ENCODE peak calls at places on chromosomes 13 and 19, in four cellular contexts. M, F, B and G are unnamed samples.
A peak's percentile ranks its signal among the peaks of the same experiment; 100 is the strongest.

GRCh38 chr13:112688560-112689497 is 1.0 kb upstream of the ATP11A start:
- DNase-seq in M (peak; percentile 10), F (no peak), B (peak; percentile 47), G (peak; percentile 65)

GRCh38 chr19:16661480-16662034 is 618 bp downstream of the TMEM38A start:
- DNase-seq in M (peak; percentile 54), F (peak; percentile 31), B (peak; percentile 72), G (peak; percentile 60)

GRCh38 chr13:40485611-40486517 is 180.6 kb downstream of the FOXO1 start:
- DNase-seq in M (no peak), F (no peak), B (no peak), G (no peak)

GRCh38 chr13:97493471-97493870 is 59.5 kb downstream of the RAP2A start:
- DNase-seq in M (no peak), F (no peak), B (no peak), G (no peak)

GRCh38 chr13:110907951-110908898 is 6.6 kb downstream of the ANKRD10 start:
- DNase-seq in M (no peak), F (no peak), B (peak; percentile 90), G (peak; percentile 75)

GRCh38 chr19:33676999-33677665 is 55.4 kb downstream of the CHST8 start:
- DNase-seq in M (no peak), F (no peak), B (no peak), G (no peak)

GRCh38 chr19:54186351-54186750 is 3.0 kb downstream of the MBOAT7 start:
- DNase-seq in M (no peak), F (no peak), B (no peak), G (no peak)

GRCh38 chr13:76672422-76672821 is 213.8 kb downstream of the KCTD12 start:
- DNase-seq in M (no peak), F (no peak), B (no peak), G (no peak)

GRCh38 chr19:56071151-56071550 is 49.9 kb downstream of the ZNF787 start:
- DNase-seq in M (no peak), F (peak; percentile 39), B (peak; percentile 63), G (no peak)

GRCh38 chr19:8731428-8732169 is 10.2 kb downstream of the OR2Z1 start:
- DNase-seq in M (no peak), F (no peak), B (peak; percentile 4), G (no peak)

GRCh38 chr13:111951982-111952565 is 114.9 kb upstream of the SOX1 start:
- DNase-seq in M (no peak), F (no peak), B (no peak), G (no peak)

GRCh38 chr19:1579222-1579621 is 11.1 kb upstream of the MEX3D start:
- DNase-seq in M (no peak), F (peak; percentile 6), B (no peak), G (no peak)

GRCh38 chr13:102325321-102325720 is 76.5 kb downstream of the FGF14 start:
- DNase-seq in M (no peak), F (no peak), B (no peak), G (no peak)

GRCh38 chr13:38686635-38687245 is at the start of gene FREM2:
- DNase-seq in M (peak; percentile 94), F (no peak), B (peak; percentile 98), G (peak; percentile 89)

GRCh38 chr13:108463365-108463764 is 166.0 kb upstream of the MYO16 start:
- DNase-seq in M (no peak), F (no peak), B (no peak), G (no peak)

GRCh38 chr19:38388310-38389100 is at the start of gene SPRED3:
- DNase-seq in M (peak; percentile 73), F (peak; percentile 44), B (peak; percentile 85), G (peak; percentile 81)

GRCh38 chr19:1252221-1252817 is 3.9 kb downstream of the MIDN start:
- DNase-seq in M (no peak), F (no peak), B (no peak), G (no peak)

GRCh38 chr13:55606045-55606665 is 1534.6 kb upstream of the PRR20A start:
- DNase-seq in M (no peak), F (no peak), B (peak; percentile 19), G (no peak)

GRCh38 chr13:100124265-100124664 is 35.4 kb downstream of the PCCA start:
- DNase-seq in M (no peak), F (no peak), B (no peak), G (no peak)

GRCh38 chr13:113917096-113917495 is 53.2 kb upstream of the GAS6 start:
- DNase-seq in M (peak; percentile 5), F (no peak), B (no peak), G (no peak)
- TF ChIP-seq CREB1 in M (no peak), F (no peak), B (no peak), G (no peak)

DNA sequence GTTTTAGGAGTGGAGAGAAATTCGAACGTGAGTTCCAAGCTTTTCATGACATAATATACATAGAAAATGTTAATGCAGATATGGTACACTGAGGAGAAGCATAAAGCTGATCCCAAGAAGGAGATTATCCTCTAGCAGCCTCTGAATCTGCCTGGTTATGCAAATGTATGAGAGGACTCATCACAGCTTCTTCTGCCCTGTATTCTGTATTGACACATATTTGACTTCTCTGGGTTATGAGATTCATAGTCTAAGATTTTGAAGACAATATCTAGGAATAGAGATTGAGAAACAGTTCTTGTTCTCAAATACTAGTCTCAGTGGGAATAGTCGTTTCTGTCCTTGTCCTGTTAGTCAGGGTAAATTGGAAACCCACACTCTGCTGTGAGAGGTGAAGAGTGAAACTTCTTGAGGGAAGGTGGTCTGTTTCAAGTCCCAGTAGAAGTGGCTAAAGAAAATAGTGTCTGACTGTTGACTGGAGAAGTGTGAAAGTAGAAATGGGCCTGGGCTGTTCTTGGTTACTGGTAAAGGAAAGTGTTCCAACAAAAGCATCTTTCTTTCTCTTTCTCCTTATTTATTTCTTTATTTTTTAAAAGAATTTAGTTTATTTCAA is 1356.6 kb downstream of the SLITRK5 start:
- DNase-seq in M (no peak), F (no peak), B (no peak), G (no peak)
- TF ChIP-seq CREB1 in M (no peak), F (no peak), B (no peak), G (no peak)

DNA sequence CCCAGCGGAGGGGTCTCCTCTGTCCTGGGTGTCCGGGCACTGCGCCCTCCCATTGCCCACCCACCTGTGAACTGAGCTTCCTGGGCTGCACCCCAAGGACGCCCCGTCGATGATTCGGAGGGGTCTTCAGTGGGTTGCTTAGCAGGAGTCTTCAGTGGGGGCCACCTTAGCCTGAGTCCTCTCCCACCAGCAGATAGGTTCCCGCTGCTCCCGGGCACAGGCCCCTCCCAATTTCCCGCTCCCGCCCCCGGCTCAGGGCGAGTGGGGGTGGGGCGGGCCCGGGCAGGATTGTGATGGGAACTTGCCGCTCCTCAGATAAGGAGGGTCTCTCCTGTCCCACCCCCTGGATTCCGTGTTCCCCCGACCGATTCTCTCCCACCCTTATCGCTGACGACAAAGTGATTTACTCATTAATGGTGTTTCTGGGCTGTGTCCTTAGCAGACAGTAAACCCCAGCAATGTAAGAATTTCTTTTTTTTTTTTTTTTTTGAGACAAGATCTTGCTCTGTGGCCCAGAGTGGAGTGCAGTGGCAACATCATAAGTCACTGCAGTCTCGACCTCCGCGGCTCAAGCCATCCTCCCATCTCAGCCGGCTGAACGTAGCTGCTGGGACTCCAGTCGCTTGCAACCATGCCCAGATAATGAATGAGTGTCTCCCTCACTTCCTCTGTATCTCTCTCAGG is 655 bp upstream of the S1PR5 start:
- DNase-seq in M (peak; percentile 65), F (peak; percentile 88), B (peak; percentile 57), G (no peak)
- TF ChIP-seq CREB1 in M (no peak), F (no peak), B (no peak), G (no peak)

GRCh38 chr19:3479819-3480215 is 508 bp downstream of the SMIM24 start:
- DNase-seq in M (peak; percentile 75), F (peak; percentile 87), B (peak; percentile 89), G (no peak)
- TF ChIP-seq CREB1 in M (no peak), F (no peak), B (no peak), G (no peak)

DNA sequence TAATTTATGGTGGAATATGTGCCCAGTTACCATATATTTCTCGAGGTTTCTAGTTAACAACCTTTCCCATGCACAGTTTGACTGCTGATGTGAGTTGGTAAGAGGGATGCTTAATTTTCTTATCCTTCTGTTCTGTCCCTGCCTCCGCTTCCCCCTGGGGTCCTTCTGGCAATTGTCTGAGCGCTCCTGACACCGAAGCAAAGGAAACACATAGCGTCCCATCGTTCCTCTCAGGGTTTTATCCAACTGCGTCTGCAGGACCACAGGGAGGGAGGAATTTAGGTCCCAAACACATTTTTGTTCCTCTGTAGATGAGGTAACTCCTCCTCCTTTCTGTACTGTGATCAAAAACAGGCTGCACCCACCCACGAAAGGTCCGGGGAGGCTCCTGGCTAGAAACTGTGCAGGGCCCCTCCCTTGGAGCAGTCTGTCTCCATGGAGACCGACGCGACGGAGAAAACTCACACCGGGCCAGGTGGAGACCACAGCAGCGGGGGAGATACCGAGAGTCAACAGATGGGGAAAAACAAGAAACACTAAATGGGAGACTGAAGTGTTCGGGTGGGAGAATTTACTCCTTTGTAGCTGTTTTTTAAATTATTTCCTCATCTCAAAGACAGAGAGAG is 191.9 kb upstream of the NBEA start:
- DNase-seq in M (peak; percentile 66), F (no peak), B (peak; percentile 68), G (peak; percentile 66)
- TF ChIP-seq CREB1 in M (no peak), F (no peak), B (no peak), G (no peak)